ENCODE peak calls at places on chromosomes 11 and 22, in nine cellular contexts. One of them, this sample, is unnamed.

GRCh38 chr22:47177334-47177815 is 414.9 kb downstream of the TBC1D22A start:
- DNase-seq in cardiac muscle cell: no peak
- DNase-seq in endothelial cell of umbilical vein: no peak
- DNase-seq in ovary: peak; percentile 7
- DNase-seq in A549: no peak
- DNase-seq in heart right ventricle: peak; percentile 6
- DNase-seq in adrenal gland: no peak
- DNase-seq in esophagus squamous epithelium: no peak
- DNase-seq in transverse colon: peak; percentile 6
- DNase-seq in this sample: no peak

GRCh38 chr22:50528682-50529415 is 963 bp downstream of the TYMP start:
- DNase-seq in cardiac muscle cell: no peak
- DNase-seq in endothelial cell of umbilical vein: no peak
- DNase-seq in ovary: no peak
- DNase-seq in A549: no peak
- DNase-seq in heart right ventricle: no peak
- DNase-seq in adrenal gland: peak; percentile 61
- DNase-seq in esophagus squamous epithelium: no peak
- DNase-seq in transverse colon: peak; percentile 26
- DNase-seq in this sample: no peak

GRCh38 chr11:25981998-25982397 is 349.9 kb upstream of the ANO3 start:
- DNase-seq in cardiac muscle cell: peak; percentile 53
- DNase-seq in endothelial cell of umbilical vein: peak; percentile 72
- DNase-seq in ovary: no peak
- DNase-seq in A549: peak; percentile 57
- DNase-seq in heart right ventricle: no peak
- DNase-seq in adrenal gland: no peak
- DNase-seq in esophagus squamous epithelium: no peak
- DNase-seq in transverse colon: no peak
- DNase-seq in this sample: no peak

GRCh38 chr22:49255154-49255553 is 572.5 kb downstream of the BRD1 start:
- DNase-seq in cardiac muscle cell: no peak
- DNase-seq in endothelial cell of umbilical vein: no peak
- DNase-seq in ovary: no peak
- DNase-seq in A549: no peak
- DNase-seq in heart right ventricle: no peak
- DNase-seq in adrenal gland: peak; percentile 9
- DNase-seq in esophagus squamous epithelium: no peak
- DNase-seq in transverse colon: no peak
- DNase-seq in this sample: no peak

GRCh38 chr11:61516675-61517516 is 8.3 kb downstream of the LRRC10B start:
- DNase-seq in cardiac muscle cell: peak; percentile 58
- DNase-seq in endothelial cell of umbilical vein: peak; percentile 42
- DNase-seq in ovary: peak; percentile 52
- DNase-seq in A549: peak; percentile 28
- DNase-seq in heart right ventricle: no peak
- DNase-seq in adrenal gland: peak; percentile 65
- DNase-seq in esophagus squamous epithelium: no peak
- DNase-seq in transverse colon: no peak
- DNase-seq in this sample: no peak

GRCh38 chr22:49879871-49880270 is 26.2 kb downstream of the ZBED4 start:
- DNase-seq in cardiac muscle cell: no peak
- DNase-seq in endothelial cell of umbilical vein: no peak
- DNase-seq in ovary: no peak
- DNase-seq in A549: no peak
- DNase-seq in heart right ventricle: no peak
- DNase-seq in adrenal gland: no peak
- DNase-seq in esophagus squamous epithelium: no peak
- DNase-seq in transverse colon: no peak
- DNase-seq in this sample: no peak

GRCh38 chr11:117691206-117691490 is 105.9 kb downstream of the DSCAML1 start:
- DNase-seq in cardiac muscle cell: no peak
- DNase-seq in endothelial cell of umbilical vein: no peak
- DNase-seq in ovary: no peak
- DNase-seq in A549: no peak
- DNase-seq in heart right ventricle: no peak
- DNase-seq in adrenal gland: no peak
- DNase-seq in esophagus squamous epithelium: no peak
- DNase-seq in transverse colon: no peak
- DNase-seq in this sample: no peak

GRCh38 chr11:831132-831864 is 1.5 kb upstream of the CD151 start:
- DNase-seq in cardiac muscle cell: no peak
- DNase-seq in endothelial cell of umbilical vein: peak; percentile 39
- DNase-seq in ovary: no peak
- DNase-seq in A549: no peak
- DNase-seq in heart right ventricle: no peak
- DNase-seq in adrenal gland: peak; percentile 84
- DNase-seq in esophagus squamous epithelium: no peak
- DNase-seq in transverse colon: no peak
- DNase-seq in this sample: no peak

GRCh38 chr11:69194956-69195355 is 39.2 kb downstream of the SMIM38 start:
- DNase-seq in cardiac muscle cell: no peak
- DNase-seq in endothelial cell of umbilical vein: no peak
- DNase-seq in ovary: no peak
- DNase-seq in A549: no peak
- DNase-seq in heart right ventricle: no peak
- DNase-seq in adrenal gland: no peak
- DNase-seq in esophagus squamous epithelium: no peak
- DNase-seq in transverse colon: no peak
- DNase-seq in this sample: no peak

GRCh38 chr22:36411589-36412258 is 24.0 kb upstream of the MYH9 start:
- DNase-seq in cardiac muscle cell: no peak
- DNase-seq in endothelial cell of umbilical vein: no peak
- DNase-seq in ovary: no peak
- DNase-seq in A549: no peak
- DNase-seq in heart right ventricle: no peak
- DNase-seq in adrenal gland: no peak
- DNase-seq in esophagus squamous epithelium: no peak
- DNase-seq in transverse colon: peak; percentile 70
- DNase-seq in this sample: no peak

GRCh38 chr11:130995266-130995665 is 79.0 kb upstream of the SNX19 start:
- DNase-seq in cardiac muscle cell: no peak
- DNase-seq in endothelial cell of umbilical vein: no peak
- DNase-seq in ovary: no peak
- DNase-seq in A549: no peak
- DNase-seq in heart right ventricle: no peak
- DNase-seq in adrenal gland: no peak
- DNase-seq in esophagus squamous epithelium: no peak
- DNase-seq in transverse colon: no peak
- DNase-seq in this sample: no peak

GRCh38 chr11:128625766-128626165 is 38.4 kb upstream of the ETS1 start:
- DNase-seq in cardiac muscle cell: no peak
- DNase-seq in endothelial cell of umbilical vein: no peak
- DNase-seq in ovary: no peak
- DNase-seq in A549: no peak
- DNase-seq in heart right ventricle: no peak
- DNase-seq in adrenal gland: no peak
- DNase-seq in esophagus squamous epithelium: no peak
- DNase-seq in transverse colon: no peak
- DNase-seq in this sample: no peak

GRCh38 chr22:26041931-26042330 is 127.3 kb upstream of the SEZ6L start:
- DNase-seq in cardiac muscle cell: no peak
- DNase-seq in endothelial cell of umbilical vein: no peak
- DNase-seq in ovary: no peak
- DNase-seq in A549: no peak
- DNase-seq in heart right ventricle: no peak
- DNase-seq in adrenal gland: no peak
- DNase-seq in esophagus squamous epithelium: no peak
- DNase-seq in transverse colon: no peak
- DNase-seq in this sample: no peak

GRCh38 chr11:44780940-44781631 is 54.3 kb downstream of the TSPAN18 start:
- DNase-seq in cardiac muscle cell: peak; percentile 65
- DNase-seq in endothelial cell of umbilical vein: no peak
- DNase-seq in ovary: no peak
- DNase-seq in A549: no peak
- DNase-seq in heart right ventricle: peak; percentile 67
- DNase-seq in adrenal gland: peak; percentile 95
- DNase-seq in esophagus squamous epithelium: no peak
- DNase-seq in transverse colon: no peak
- DNase-seq in this sample: peak; percentile 66

GRCh38 chr11:69716891-69717747 is 13.3 kb upstream of the FGF19 start:
- DNase-seq in cardiac muscle cell: no peak
- DNase-seq in endothelial cell of umbilical vein: no peak
- DNase-seq in ovary: no peak
- DNase-seq in A549: no peak
- DNase-seq in heart right ventricle: no peak
- DNase-seq in adrenal gland: no peak
- DNase-seq in esophagus squamous epithelium: no peak
- DNase-seq in transverse colon: no peak
- DNase-seq in this sample: no peak

GRCh38 chr11:94706211-94706610 is 61.9 kb upstream of the AMOTL1 start:
- DNase-seq in cardiac muscle cell: no peak
- DNase-seq in endothelial cell of umbilical vein: no peak
- DNase-seq in ovary: no peak
- DNase-seq in A549: no peak
- DNase-seq in heart right ventricle: no peak
- DNase-seq in adrenal gland: no peak
- DNase-seq in esophagus squamous epithelium: no peak
- DNase-seq in transverse colon: no peak
- DNase-seq in this sample: peak; percentile 25

GRCh38 chr11:47186937-47187681 is 875 bp upstream of the PACSIN3 start:
- DNase-seq in cardiac muscle cell: peak; percentile 86
- DNase-seq in endothelial cell of umbilical vein: peak; percentile 49
- DNase-seq in ovary: peak; percentile 64
- DNase-seq in A549: peak; percentile 75
- DNase-seq in heart right ventricle: peak; percentile 70
- DNase-seq in adrenal gland: peak; percentile 82
- DNase-seq in esophagus squamous epithelium: no peak
- DNase-seq in transverse colon: peak; percentile 51
- DNase-seq in this sample: peak; percentile 78

GRCh38 chr22:31342389-31343125 is 3.6 kb downstream of the PATZ1 start:
- DNase-seq in cardiac muscle cell: no peak
- DNase-seq in endothelial cell of umbilical vein: no peak
- DNase-seq in ovary: no peak
- DNase-seq in A549: no peak
- DNase-seq in heart right ventricle: no peak
- DNase-seq in adrenal gland: no peak
- DNase-seq in esophagus squamous epithelium: no peak
- DNase-seq in transverse colon: no peak
- DNase-seq in this sample: no peak
- H3K4me3 ChIP-seq in cardiac muscle cell: peak overlapping the region; percentile 14
- H3K4me3 ChIP-seq in endothelial cell of umbilical vein: no peak overlapping the region
- H3K4me3 ChIP-seq in ovary: no peak overlapping the region
- H3K4me3 ChIP-seq in A549: no peak overlapping the region
- H3K4me3 ChIP-seq in heart right ventricle: no peak overlapping the region
- H3K4me3 ChIP-seq in adrenal gland: no peak overlapping the region
- H3K4me3 ChIP-seq in esophagus squamous epithelium: no peak overlapping the region
- H3K4me3 ChIP-seq in transverse colon: no peak overlapping the region
- H3K4me3 ChIP-seq in this sample: peak overlapping the region; percentile 85

DNA sequence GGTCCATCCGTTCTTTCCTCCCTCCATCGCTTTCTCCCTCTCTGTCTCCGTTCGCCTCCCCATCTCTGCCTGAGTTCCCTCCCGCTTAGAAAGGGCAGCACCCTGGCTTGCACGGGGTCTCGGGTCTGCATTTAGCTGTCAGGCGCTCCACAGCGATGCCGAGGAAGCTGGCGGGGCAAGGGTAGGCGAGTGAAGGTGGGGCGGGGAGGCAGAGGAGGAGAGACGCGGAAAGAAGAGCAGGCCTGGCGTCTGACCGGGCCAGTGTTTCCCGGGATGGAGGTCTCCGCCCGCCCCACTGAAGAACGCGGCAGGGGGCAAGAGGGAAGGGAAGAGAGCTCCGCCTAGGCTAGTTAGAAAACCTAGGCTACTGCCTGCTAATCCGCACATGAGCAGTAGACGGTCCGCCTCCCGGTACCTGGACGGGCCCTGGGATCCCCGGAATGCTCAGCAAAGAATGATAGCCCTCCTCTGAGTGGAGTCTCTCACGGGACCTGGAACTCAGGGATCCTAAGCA is 3922.5 kb upstream of the OR11H1 start:
- DNase-seq in cardiac muscle cell: no peak
- DNase-seq in endothelial cell of umbilical vein: no peak
- DNase-seq in ovary: peak; percentile 15
- DNase-seq in A549: no peak
- DNase-seq in heart right ventricle: no peak
- DNase-seq in adrenal gland: peak; percentile 44
- DNase-seq in esophagus squamous epithelium: no peak
- DNase-seq in transverse colon: no peak
- DNase-seq in this sample: no peak
- H3K9me3 ChIP-seq in cardiac muscle cell: no peaks in the 10 kb centered on the region
- H3K9me3 ChIP-seq in endothelial cell of umbilical vein: peaks cover 15% of the 10 kb centered on the region
- H3K9me3 ChIP-seq in ovary: no peaks in the 10 kb centered on the region
- H3K9me3 ChIP-seq in A549: no peaks in the 10 kb centered on the region
- H3K9me3 ChIP-seq in heart right ventricle: peaks cover 9% of the 10 kb centered on the region
- H3K9me3 ChIP-seq in adrenal gland: no peaks in the 10 kb centered on the region
- H3K9me3 ChIP-seq in esophagus squamous epithelium: peaks cover 74% of the 10 kb centered on the region
- H3K9me3 ChIP-seq in transverse colon: peaks cover 60% of the 10 kb centered on the region
- H3K9me3 ChIP-seq in this sample: peaks cover 71% of the 10 kb centered on the region

GRCh38 chr22:29216873-29217666 is 11.4 kb downstream of the EMID1 start:
- DNase-seq in cardiac muscle cell: no peak
- DNase-seq in endothelial cell of umbilical vein: no peak
- DNase-seq in ovary: no peak
- DNase-seq in A549: peak; percentile 15
- DNase-seq in heart right ventricle: no peak
- DNase-seq in adrenal gland: peak; percentile 95
- DNase-seq in esophagus squamous epithelium: no peak
- DNase-seq in transverse colon: no peak
- DNase-seq in this sample: no peak
- TF ChIP-seq CTCF in cardiac muscle cell: no peak
- TF ChIP-seq CTCF in endothelial cell of umbilical vein: no peak
- TF ChIP-seq CTCF in ovary: no peak
- TF ChIP-seq CTCF in A549: no peak
- TF ChIP-seq CTCF in heart right ventricle: no peak
- TF ChIP-seq CTCF in adrenal gland: no peak
- TF ChIP-seq CTCF in esophagus squamous epithelium: no peak
- TF ChIP-seq CTCF in transverse colon: no peak
- TF ChIP-seq CTCF in this sample: no peak

DNA sequence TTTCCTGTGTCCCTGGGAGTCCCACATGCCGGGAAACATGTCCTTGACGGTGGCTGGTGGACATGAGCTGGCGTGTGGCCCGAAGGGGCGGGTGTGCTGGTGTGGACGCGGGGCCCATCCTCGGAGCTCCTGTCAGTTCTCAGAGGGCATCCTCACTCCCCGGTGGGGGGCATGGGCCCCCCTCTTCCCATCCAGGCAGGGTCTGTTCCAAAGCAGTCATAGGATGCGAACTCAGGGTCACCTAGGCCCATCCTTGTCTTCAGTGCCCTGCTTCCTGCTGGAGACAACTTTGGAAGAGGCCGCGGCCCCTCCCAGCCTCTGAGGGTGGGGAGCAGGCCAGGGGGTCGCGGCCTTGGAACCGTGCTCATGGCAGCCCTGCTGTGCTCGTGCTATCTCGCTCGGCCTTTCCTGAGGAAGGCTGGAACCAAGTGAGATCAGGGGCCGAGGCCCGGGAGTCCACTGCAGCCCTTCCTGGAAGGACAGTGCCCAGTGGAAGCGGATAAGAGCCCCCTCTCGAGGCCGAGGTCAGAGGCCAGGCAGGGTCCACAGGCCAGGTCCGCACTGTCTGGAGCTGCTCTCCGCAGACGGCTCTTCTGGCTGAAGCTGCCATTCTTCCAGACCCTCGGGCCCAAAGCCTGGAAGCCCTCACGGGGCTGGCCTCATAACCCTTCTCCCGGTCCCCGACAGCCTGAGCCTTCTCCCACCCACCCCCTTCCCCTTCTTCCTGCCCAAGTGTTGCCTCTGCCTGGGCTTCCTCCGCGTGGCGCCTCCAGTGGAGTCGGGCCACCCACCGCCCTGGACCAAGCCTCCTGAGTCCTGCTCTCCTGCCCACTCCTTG is 8.7 kb downstream of the GRK2 start:
- DNase-seq in cardiac muscle cell: no peak
- DNase-seq in endothelial cell of umbilical vein: no peak
- DNase-seq in ovary: peak; percentile 53
- DNase-seq in A549: no peak
- DNase-seq in heart right ventricle: peak; percentile 74
- DNase-seq in adrenal gland: peak; percentile 93
- DNase-seq in esophagus squamous epithelium: no peak
- DNase-seq in transverse colon: peak; percentile 29
- DNase-seq in this sample: peak; percentile 75
- H3K4me3 ChIP-seq in cardiac muscle cell: no peak overlapping the region
- H3K4me3 ChIP-seq in endothelial cell of umbilical vein: no peak overlapping the region
- H3K4me3 ChIP-seq in ovary: no peak overlapping the region
- H3K4me3 ChIP-seq in A549: no peak overlapping the region
- H3K4me3 ChIP-seq in heart right ventricle: no peak overlapping the region
- H3K4me3 ChIP-seq in adrenal gland: no peak overlapping the region
- H3K4me3 ChIP-seq in esophagus squamous epithelium: no peak overlapping the region
- H3K4me3 ChIP-seq in transverse colon: no peak overlapping the region
- H3K4me3 ChIP-seq in this sample: peak overlapping the region; percentile 38

This sample was measured in left ventricle myocardium inferior.